ENCODE peak calls at places on chromosomes 2 and 18, in nine cellular contexts. P is EL; B is GM23248; U is fibroblast of pulmonary artery; M is glomerular endothelial cell; F is ELR; O is NCI-H226; C is choroid plexus epithelial cell; K is stimulated activated CD4-positive, alpha-beta T cell treated with anti-CD3 and anti-CD28 coated beads, Interleukin-4, amount 100 ng/mL, for 4 hours. G is an unnamed sample.

GRCh38 chr2:26008851-26009566 is 24.9 kb upstream of the RAB10 start:
- DNase-seq in P (peak), O (peak), M (no peak), U (peak), F (peak), B (peak), K (no peak), C (peak), G (no peak)

GRCh38 chr2:80589070-80589469 is 284.5 kb upstream of the LRRTM1 start:
- DNase-seq in K (no peak), C (no peak), M (no peak), U (no peak), F (no peak), O (no peak), P (no peak), B (no peak), G (no peak)

GRCh38 chr18:58527116-58528010 is 101.5 kb downstream of the ALPK2 start:
- DNase-seq in B (peak), O (no peak), K (no peak), P (peak), U (peak), M (no peak), F (peak), C (no peak), G (no peak)

GRCh38 chr18:31227497-31228229 is 65.0 kb upstream of the DSC1 start:
- DNase-seq in K (no peak), P (no peak), U (no peak), F (no peak), C (no peak), O (peak), M (no peak), B (no peak), G (no peak)

GRCh38 chr2:97752342-97753334 is 39.3 kb downstream of the ZAP70 start:
- DNase-seq in K (no peak), C (peak), P (no peak), F (peak), M (no peak), O (no peak), U (no peak), B (peak), G (no peak)

GRCh38 chr2:163121483-163121882 is 282.9 kb upstream of the KCNH7 start:
- DNase-seq in B (no peak), C (no peak), O (no peak), U (no peak), M (no peak), F (no peak), P (no peak), K (no peak), G (no peak)

GRCh38 chr2:20882466-20883170 is 59.7 kb upstream of the LDAH start:
- DNase-seq in O (no peak), K (no peak), U (no peak), C (no peak), F (no peak), M (no peak), B (no peak), P (no peak), G (no peak)

GRCh38 chr18:3889803-3890202 is 439.8 kb downstream of the TGIF1 start:
- DNase-seq in M (no peak), U (peak), O (peak), C (peak), P (peak), B (peak), F (peak), K (no peak), G (no peak)

GRCh38 chr2:5877360-5877759 is 185.2 kb downstream of the SOX11 start:
- DNase-seq in C (no peak), U (no peak), O (no peak), M (no peak), B (no peak), P (no peak), K (no peak), F (no peak), G (no peak)

GRCh38 chr2:143926731-143927130 is 593.2 kb downstream of the ZEB2 start:
- DNase-seq in K (no peak), C (no peak), O (no peak), B (no peak), F (no peak), P (no peak), U (no peak), M (no peak), G (no peak)

GRCh38 chr2:85134255-85135065 is 1.3 kb downstream of the TCF7L1 start:
- DNase-seq in F (no peak), B (peak), K (no peak), O (no peak), U (peak), P (peak), C (peak), M (no peak), G (no peak)

GRCh38 chr18:29328932-29329331 is 1152.0 kb upstream of the CDH2 start:
- DNase-seq in P (no peak), B (no peak), K (no peak), M (no peak), C (no peak), U (no peak), F (no peak), O (no peak), G (no peak)

GRCh38 chr2:10493075-10493635 is 45.0 kb upstream of the ODC1 start:
- DNase-seq in U (no peak), C (no peak), M (no peak), O (no peak), F (no peak), P (no peak), K (no peak), B (no peak), G (peak)

GRCh38 chr2:233807966-233808892 is 30.1 kb downstream of the MROH2A start:
- DNase-seq in P (no peak), B (no peak), K (no peak), F (no peak), O (no peak), U (no peak), M (no peak), C (no peak), G (peak)

GRCh38 chr2:2333076-2333475 is 2.0 kb upstream of the MYT1L start:
- DNase-seq in M (no peak), F (no peak), O (no peak), U (no peak), P (no peak), C (no peak), B (no peak), K (no peak), G (no peak)

GRCh38 chr2:240623531-240624010 is 1.7 kb upstream of the GPR35 start:
- DNase-seq in C (no peak), K (no peak), O (no peak), F (no peak), P (no peak), U (no peak), B (no peak), M (no peak), G (peak)

GRCh38 chr2:157196956-157197355 is 60.5 kb upstream of the GALNT5 start:
- DNase-seq in F (no peak), B (no peak), P (no peak), M (no peak), C (no peak), U (no peak), K (no peak), O (no peak), G (no peak)

GRCh38 chr2:157184161-157184910 is 73.2 kb upstream of the GALNT5 start:
- DNase-seq in K (no peak), F (peak), O (no peak), B (peak), C (no peak), M (no peak), U (no peak), P (no peak), G (no peak)

GRCh38 chr2:214542866-214543265 is 132.0 kb downstream of the VWC2L start:
- DNase-seq in U (no peak), B (peak), P (peak), M (no peak), F (peak), O (peak), K (no peak), C (peak), G (no peak)

GRCh38 chr18:23226930-23227728 is 91.8 kb downstream of the CABLES1 start:
- DNase-seq in F (peak), U (peak), M (peak), B (peak), C (peak), P (peak), K (no peak), O (peak), G (no peak)

GRCh38 chr2:232636788-232637420 is 3.5 kb downstream of the EFHD1 start:
- DNase-seq in K (no peak), F (no peak), B (no peak), O (no peak), M (no peak), C (no peak), P (no peak), U (no peak), G (no peak)

GRCh38 chr2:165601866-165602636 is 132.6 kb downstream of the CSRNP3 start:
- DNase-seq in P (no peak), U (peak), M (no peak), K (no peak), B (peak), F (peak), C (peak), O (peak), G (no peak)

GRCh38 chr2:59276033-59276432 is 1034.9 kb upstream of the FANCL start:
- DNase-seq in F (no peak), C (no peak), B (no peak), M (no peak), U (no peak), K (no peak), O (no peak), P (no peak), G (no peak)

GRCh38 chr2:22970284-22970975 is 414.5 kb upstream of the KLHL29 start:
- DNase-seq in B (no peak), C (no peak), U (no peak), M (no peak), P (no peak), O (no peak), F (no peak), K (no peak), G (no peak)

GRCh38 chr2:74481961-74482800 is 617 bp downstream of the CCDC142 start:
- DNase-seq in O (peak), K (no peak), P (peak), F (peak), U (no peak), B (peak), C (no peak), M (no peak), G (peak)

GRCh38 chr2:202035089-202035940 is 1.7 kb downstream of the FZD7 start:
- DNase-seq in F (peak), O (no peak), K (no peak), P (peak), U (peak), B (peak), M (no peak), C (peak), G (peak)

GRCh38 chr2:23385351-23385747 is 370 bp downstream of the KLHL29 start:
- DNase-seq in O (no peak), B (peak), C (peak), P (peak), M (no peak), U (peak), F (peak), K (no peak), G (no peak)

GRCh38 chr2:39625193-39625926 is 40.4 kb upstream of the TMEM178A start:
- DNase-seq in K (no peak), B (no peak), F (no peak), U (no peak), C (no peak), P (no peak), M (no peak), O (no peak), G (no peak)

GRCh38 chr2:133434962-133435668 is 133.1 kb downstream of the NCKAP5 start:
- DNase-seq in B (peak), C (peak), O (peak), F (peak), U (peak), P (peak), M (no peak), K (no peak), G (no peak)

GRCh38 chr2:219701847-219702634 is 74.6 kb downstream of the SLC4A3 start:
- DNase-seq in F (peak), O (no peak), B (peak), U (peak), M (no peak), C (no peak), K (no peak), P (peak), G (no peak)

GRCh38 chr2:201157694-201158093 is 25.2 kb upstream of the CASP10 start:
- DNase-seq in B (no peak), O (no peak), M (no peak), F (peak), C (no peak), K (no peak), U (peak), P (peak), G (no peak)

G was measured in activated effector memory CD4-positive, alpha-beta T cell treated with anti-CD3 and anti-CD28 coated beads, Interleukin-2, amount 50 U/mL, for 16 hours.